ENCODE peak calls at places on chromosomes 7 and 10, in ten cellular contexts. Y, A, L, E, X, B, G, Z, R and V are unnamed samples.

GRCh38 chr10:77972148-77972547 is 45.6 kb upstream of the DLG5 start:
- DNase-seq in Z (no peak), G (no peak), B (no peak), Y (no peak), A (no peak), L (no peak), R (no peak), E (no peak), X (no peak), V (no peak)

GRCh38 chr7:80604436-80604835 is 34.0 kb upstream of the CD36 start:
- DNase-seq in L (no peak), A (no peak), Y (no peak), B (no peak), E (no peak), Z (no peak), X (no peak), G (no peak), R (no peak), V (no peak)

GRCh38 chr10:116769791-116770190 is 27.4 kb upstream of the HSPA12A start:
- DNase-seq in E (no peak), G (peak), Z (no peak), L (no peak), A (no peak), X (no peak), Y (no peak), B (no peak), R (no peak), V (no peak)

GRCh38 chr7:40659231-40659630 is 524.4 kb downstream of the SUGCT start:
- DNase-seq in Z (no peak), L (no peak), Y (no peak), X (no peak), A (no peak), G (no peak), B (no peak), R (no peak), E (no peak), V (no peak)

GRCh38 chr10:114489521-114490310 is 85.4 kb upstream of the AFAP1L2 start:
- DNase-seq in E (peak), R (no peak), A (no peak), Y (no peak), B (no peak), G (no peak), X (no peak), L (no peak), Z (no peak), V (no peak)

GRCh38 chr10:8306685-8307364 is 252.3 kb downstream of the GATA3 start:
- DNase-seq in A (no peak), R (no peak), Z (no peak), B (no peak), G (no peak), L (no peak), X (no peak), Y (no peak), E (no peak), V (no peak)

GRCh38 chr10:70619271-70620019 is 16.9 kb upstream of the PRF1 start:
- DNase-seq in G (peak), L (no peak), X (no peak), Y (no peak), A (no peak), E (no peak), R (no peak), Z (no peak), B (no peak), V (no peak)

GRCh38 chr7:111357691-111358090 is 204.6 kb downstream of the IMMP2L start:
- DNase-seq in L (no peak), G (peak), E (no peak), Y (no peak), X (no peak), Z (no peak), A (no peak), B (no peak), R (no peak), V (no peak)

GRCh38 chr10:86711957-86712708 is 43.8 kb downstream of the LDB3 start:
- DNase-seq in G (no peak), Z (peak), B (no peak), L (no peak), R (no peak), E (peak), Y (no peak), A (no peak), X (no peak), V (peak)

GRCh38 chr10:49500420-49500819 is 38.5 kb downstream of the ERCC6 start:
- DNase-seq in R (no peak), Z (no peak), Y (peak), L (no peak), G (no peak), X (no peak), A (no peak), E (no peak), B (no peak), V (peak)

GRCh38 chr10:33032354-33033254 is 74.6 kb upstream of the ITGB1 start:
- DNase-seq in Z (no peak), B (no peak), R (no peak), X (no peak), E (no peak), G (peak), A (no peak), L (no peak), Y (no peak), V (no peak)